ENCODE peak calls at places on chromosomes 7 and 10, in five cellular contexts. N, I, B, D and C are unnamed samples.

GRCh38 chr10:1022413-1022812 is 3.2 kb downstream of the IDI2 start:
- DNase-seq in N (no peak), I (no peak), B (no peak), D (no peak), C (no peak)

GRCh38 chr10:71478966-71479365 is 82.2 kb downstream of the CDH23 start:
- DNase-seq in N (no peak), I (no peak), B (no peak), D (no peak), C (no peak)

GRCh38 chr7:141700848-141701371 is 1.1 kb downstream of the DENND11 start:
- DNase-seq in N (peak), I (peak), B (no peak), D (no peak), C (no peak)

GRCh38 chr7:3292694-3293093 is 8.4 kb upstream of the SDK1 start:
- DNase-seq in N (no peak), I (no peak), B (no peak), D (no peak), C (no peak)

GRCh38 chr7:36667007-36667406 is 57.3 kb downstream of the AOAH start:
- DNase-seq in N (no peak), I (no peak), B (no peak), D (no peak), C (no peak)

GRCh38 chr7:1329966-1330915 is 97.6 kb downstream of the UNCX start:
- DNase-seq in N (no peak), I (no peak), B (no peak), D (no peak), C (no peak)

GRCh38 chr10:60816624-60817023 is 38.3 kb downstream of the CDK1 start:
- DNase-seq in N (peak), I (no peak), B (peak), D (peak), C (peak)

GRCh38 chr7:22445140-22445722 is 54.8 kb downstream of the STEAP1B start:
- DNase-seq in N (no peak), I (no peak), B (peak), D (peak), C (no peak)

GRCh38 chr7:154789404-154789803 is 213.5 kb downstream of the PAXIP1 start:
- DNase-seq in N (no peak), I (no peak), B (no peak), D (peak), C (no peak)

GRCh38 chr10:11625019-11625735 is 13.7 kb upstream of the USP6NL start:
- DNase-seq in N (no peak), I (no peak), B (peak), D (no peak), C (no peak)

GRCh38 chr10:129097776-129098175 is 369.3 kb upstream of the MGMT start:
- DNase-seq in N (no peak), I (no peak), B (no peak), D (no peak), C (peak)

GRCh38 chr7:150909192-150909591 is 56.9 kb downstream of the AOC1 start:
- DNase-seq in N (no peak), I (no peak), B (no peak), D (no peak), C (no peak)

GRCh38 chr7:134694767-134695166 is 48.1 kb downstream of the BPGM start:
- DNase-seq in N (no peak), I (no peak), B (no peak), D (no peak), C (no peak)

GRCh38 chr10:49296382-49296781 is 2.6 kb upstream of the C10orf71 start:
- DNase-seq in N (no peak), I (no peak), B (no peak), D (no peak), C (no peak)

GRCh38 chr7:128236924-128237586 is 4.0 kb upstream of the LEP start:
- DNase-seq in N (peak), I (no peak), B (no peak), D (no peak), C (peak)

GRCh38 chr10:78290131-78290750 is 256.6 kb downstream of the RPS24 start:
- DNase-seq in N (no peak), I (no peak), B (no peak), D (no peak), C (no peak)

GRCh38 chr10:43231523-43232078 is 35.3 kb downstream of the RASGEF1A start:
- DNase-seq in N (no peak), I (peak), B (peak), D (no peak), C (no peak)

GRCh38 chr7:116354546-116355422 is 144.4 kb downstream of the TES start:
- DNase-seq in N (peak), I (no peak), B (no peak), D (no peak), C (peak)

GRCh38 chr10:6704891-6705290 is 124.8 kb upstream of the PRKCQ start:
- DNase-seq in N (no peak), I (no peak), B (no peak), D (no peak), C (no peak)

GRCh38 chr7:27364344-27364758 is 121.7 kb downstream of the EVX1 start:
- DNase-seq in N (peak), I (no peak), B (no peak), D (no peak), C (peak)

GRCh38 chr7:148153611-148154010 is 437.0 kb upstream of the C7orf33 start:
- DNase-seq in N (peak), I (no peak), B (no peak), D (no peak), C (no peak)

GRCh38 chr7:106285801-106286492 is 1.2 kb upstream of the NAMPT start:
- DNase-seq in N (peak), I (no peak), B (no peak), D (no peak), C (peak)

GRCh38 chr7:100590077-100590737 is 4.1 kb downstream of the FBXO24 start:
- DNase-seq in N (no peak), I (no peak), B (no peak), D (no peak), C (no peak)